ENCODE peak calls at places on chromosome 2, in six cellular contexts. One of them, this sample, is unnamed.

GRCh38 chr2:225820828-225821227 is 421.3 kb downstream of the NYAP2 start:
- DNase-seq in SJSA1: no peak
- DNase-seq in DMS153: no peak
- DNase-seq in stimulated activated CD4-positive, alpha-beta T cell treated with anti-CD3 and anti-CD28 coated beads, Interleukin-1b, Interleukin-23, amount 100 ng/mL, for 4 hours: no peak
- DNase-seq in astrocyte: no peak
- DNase-seq in lower leg skin: no peak
- DNase-seq in this sample: no peak

GRCh38 chr2:36701391-36701795 is 4.9 kb downstream of the VIT start:
- DNase-seq in SJSA1: peak
- DNase-seq in DMS153: no peak
- DNase-seq in stimulated activated CD4-positive, alpha-beta T cell treated with anti-CD3 and anti-CD28 coated beads, Interleukin-1b, Interleukin-23, amount 100 ng/mL, for 4 hours: no peak
- DNase-seq in astrocyte: peak
- DNase-seq in lower leg skin: no peak
- DNase-seq in this sample: no peak

GRCh38 chr2:120885749-120886148 is 150.1 kb downstream of the GLI2 start:
- DNase-seq in SJSA1: no peak
- DNase-seq in DMS153: no peak
- DNase-seq in stimulated activated CD4-positive, alpha-beta T cell treated with anti-CD3 and anti-CD28 coated beads, Interleukin-1b, Interleukin-23, amount 100 ng/mL, for 4 hours: no peak
- DNase-seq in astrocyte: no peak
- DNase-seq in lower leg skin: no peak
- DNase-seq in this sample: no peak

GRCh38 chr2:121360566-121361300 is 75.7 kb upstream of the TFCP2L1 start:
- DNase-seq in SJSA1: peak
- DNase-seq in DMS153: no peak
- DNase-seq in stimulated activated CD4-positive, alpha-beta T cell treated with anti-CD3 and anti-CD28 coated beads, Interleukin-1b, Interleukin-23, amount 100 ng/mL, for 4 hours: no peak
- DNase-seq in astrocyte: peak
- DNase-seq in lower leg skin: no peak
- DNase-seq in this sample: no peak

GRCh38 chr2:241849616-241850543 is 8.8 kb downstream of the PDCD1 start:
- DNase-seq in SJSA1: no peak
- DNase-seq in DMS153: no peak
- DNase-seq in stimulated activated CD4-positive, alpha-beta T cell treated with anti-CD3 and anti-CD28 coated beads, Interleukin-1b, Interleukin-23, amount 100 ng/mL, for 4 hours: no peak
- DNase-seq in astrocyte: no peak
- DNase-seq in lower leg skin: peak
- DNase-seq in this sample: no peak

GRCh38 chr2:129934044-129934822 is 45.2 kb upstream of the RAB6C start:
- DNase-seq in SJSA1: peak
- DNase-seq in DMS153: no peak
- DNase-seq in stimulated activated CD4-positive, alpha-beta T cell treated with anti-CD3 and anti-CD28 coated beads, Interleukin-1b, Interleukin-23, amount 100 ng/mL, for 4 hours: no peak
- DNase-seq in astrocyte: no peak
- DNase-seq in lower leg skin: peak
- DNase-seq in this sample: no peak

GRCh38 chr2:201320701-201321100 is 36.4 kb downstream of the FLACC1 start:
- DNase-seq in SJSA1: no peak
- DNase-seq in DMS153: no peak
- DNase-seq in stimulated activated CD4-positive, alpha-beta T cell treated with anti-CD3 and anti-CD28 coated beads, Interleukin-1b, Interleukin-23, amount 100 ng/mL, for 4 hours: no peak
- DNase-seq in astrocyte: no peak
- DNase-seq in lower leg skin: no peak
- DNase-seq in this sample: no peak

GRCh38 chr2:101193038-101193437 is 41.9 kb upstream of the TBC1D8 start:
- DNase-seq in SJSA1: no peak
- DNase-seq in DMS153: no peak
- DNase-seq in stimulated activated CD4-positive, alpha-beta T cell treated with anti-CD3 and anti-CD28 coated beads, Interleukin-1b, Interleukin-23, amount 100 ng/mL, for 4 hours: no peak
- DNase-seq in astrocyte: no peak
- DNase-seq in lower leg skin: no peak
- DNase-seq in this sample: no peak

GRCh38 chr2:43000242-43001054 is 208.1 kb upstream of the HAAO start:
- DNase-seq in SJSA1: no peak
- DNase-seq in DMS153: no peak
- DNase-seq in stimulated activated CD4-positive, alpha-beta T cell treated with anti-CD3 and anti-CD28 coated beads, Interleukin-1b, Interleukin-23, amount 100 ng/mL, for 4 hours: no peak
- DNase-seq in astrocyte: no peak
- DNase-seq in lower leg skin: peak
- DNase-seq in this sample: no peak

GRCh38 chr2:65370387-65371093 is 61.9 kb downstream of the SPRED2 start:
- DNase-seq in SJSA1: peak
- DNase-seq in DMS153: no peak
- DNase-seq in stimulated activated CD4-positive, alpha-beta T cell treated with anti-CD3 and anti-CD28 coated beads, Interleukin-1b, Interleukin-23, amount 100 ng/mL, for 4 hours: no peak
- DNase-seq in astrocyte: no peak
- DNase-seq in lower leg skin: no peak
- DNase-seq in this sample: no peak

GRCh38 chr2:98175811-98176210 is 88.8 kb downstream of the VWA3B start:
- DNase-seq in SJSA1: no peak
- DNase-seq in DMS153: no peak
- DNase-seq in stimulated activated CD4-positive, alpha-beta T cell treated with anti-CD3 and anti-CD28 coated beads, Interleukin-1b, Interleukin-23, amount 100 ng/mL, for 4 hours: no peak
- DNase-seq in astrocyte: no peak
- DNase-seq in lower leg skin: no peak
- DNase-seq in this sample: no peak

GRCh38 chr2:188316791-188317423 is 25.2 kb downstream of the GULP1 start:
- DNase-seq in SJSA1: no peak
- DNase-seq in DMS153: no peak
- DNase-seq in stimulated activated CD4-positive, alpha-beta T cell treated with anti-CD3 and anti-CD28 coated beads, Interleukin-1b, Interleukin-23, amount 100 ng/mL, for 4 hours: no peak
- DNase-seq in astrocyte: no peak
- DNase-seq in lower leg skin: no peak
- DNase-seq in this sample: no peak

GRCh38 chr2:212177724-212178123 is 360.9 kb downstream of the ERBB4 start:
- DNase-seq in SJSA1: no peak
- DNase-seq in DMS153: no peak
- DNase-seq in stimulated activated CD4-positive, alpha-beta T cell treated with anti-CD3 and anti-CD28 coated beads, Interleukin-1b, Interleukin-23, amount 100 ng/mL, for 4 hours: no peak
- DNase-seq in astrocyte: no peak
- DNase-seq in lower leg skin: no peak
- DNase-seq in this sample: no peak